ENCODE peak calls at places on chromosome 22, in five cellular contexts. F is right lobe of liver, D is GM12891, S is HepG2, R is prostate gland. A is an unnamed sample.

GRCh38 chr22:44385781-44386180 is 73.0 kb upstream of the SHISAL1 start:
- DNase-seq in S (no peak), F (peak), D (no peak), R (no peak), A (no peak)

GRCh38 chr22:19879248-19879575 is 24.5 kb upstream of the GNB1L start:
- DNase-seq in F (peak), D (peak), R (no peak), S (no peak), A (peak)

GRCh38 chr22:28594784-28595324 is 84.8 kb downstream of the TTC28 start:
- DNase-seq in D (peak), F (no peak), S (peak), R (no peak), A (no peak)

GRCh38 chr22:43085658-43086606 is 3.3 kb downstream of the TTLL1 start:
- DNase-seq in D (peak), S (no peak), R (no peak), F (no peak), A (no peak)

GRCh38 chr22:22763512-22763911 is 119.1 kb downstream of the GGTLC2 start:
- DNase-seq in S (no peak), R (no peak), F (no peak), D (no peak), A (no peak)

GRCh38 chr22:32042924-32043323 is at the start of gene SLC5A1:
- DNase-seq in D (no peak), F (peak), R (peak), S (no peak), A (no peak)

GRCh38 chr22:20436309-20437252 is 1.0 kb downstream of the SCARF2 start:
- DNase-seq in F (peak), R (no peak), D (no peak), S (no peak), A (no peak)

GRCh38 chr22:44248926-44249325 is 63.8 kb downstream of the SHISAL1 start:
- DNase-seq in S (no peak), R (no peak), D (no peak), F (no peak), A (no peak)

GRCh38 chr22:27456696-27457503 is 344.7 kb downstream of the MN1 start:
- DNase-seq in R (no peak), D (no peak), S (no peak), F (no peak), A (no peak)

GRCh38 chr22:38921126-38921525 is 36.3 kb upstream of the APOBEC3A start:
- DNase-seq in R (peak), D (no peak), F (no peak), S (no peak), A (no peak)

GRCh38 chr22:46575915-46576555 is 38.6 kb upstream of the CELSR1 start:
- DNase-seq in F (peak), R (no peak), S (no peak), D (no peak), A (no peak)

GRCh38 chr22:32533265-32534068 is 58.9 kb downstream of the FBXO7 start:
- DNase-seq in D (no peak), R (no peak), S (no peak), F (peak), A (no peak)

GRCh38 chr22:19706661-19707151 is 7.6 kb upstream of the SEPTIN5 start:
- DNase-seq in S (no peak), R (no peak), D (no peak), F (no peak), A (no peak)

GRCh38 chr22:42688241-42688913 is 32.3 kb downstream of the A4GALT start:
- DNase-seq in F (peak), D (no peak), S (peak), R (peak), A (peak)

GRCh38 chr22:46193898-46194310 is 43.6 kb downstream of the PPARA start:
- DNase-seq in R (no peak), S (no peak), F (peak), D (no peak), A (no peak)

GRCh38 chr22:22710719-22711531 is 66.5 kb downstream of the GGTLC2 start:
- DNase-seq in D (no peak), F (peak), S (peak), R (peak), A (no peak)

GRCh38 chr22:47165338-47165931 is 403.0 kb downstream of the TBC1D22A start:
- DNase-seq in F (peak), D (no peak), S (no peak), R (no peak), A (no peak)

GRCh38 chr22:30005213-30005857 is 74.9 kb upstream of the HORMAD2 start:
- DNase-seq in S (peak), F (no peak), D (no peak), R (peak), A (peak)

GRCh38 chr22:17968126-17968525 is 56.2 kb downstream of the MICAL3 start:
- DNase-seq in S (no peak), D (no peak), F (no peak), R (no peak), A (no peak)

GRCh38 chr22:19879996-19880785 is 25.5 kb upstream of the GNB1L start:
- DNase-seq in R (no peak), D (peak), S (peak), F (no peak), A (peak)

GRCh38 chr22:48546653-48547424 is 1280.8 kb downstream of the BRD1 start:
- DNase-seq in R (no peak), D (no peak), S (no peak), F (no peak), A (no peak)

GRCh38 chr22:42682113-42682851 is 33.1 kb upstream of the CYB5R3 start:
- DNase-seq in R (no peak), S (no peak), F (no peak), D (no peak), A (no peak)

GRCh38 chr22:43620197-43620596 is 191.9 kb downstream of the EFCAB6 start:
- DNase-seq in F (no peak), R (no peak), D (no peak), S (no peak), A (no peak)

GRCh38 chr22:33803371-33803770 is 116.9 kb downstream of the LARGE1 start:
- DNase-seq in S (no peak), D (no peak), R (no peak), F (no peak), A (no peak)

DNA sequence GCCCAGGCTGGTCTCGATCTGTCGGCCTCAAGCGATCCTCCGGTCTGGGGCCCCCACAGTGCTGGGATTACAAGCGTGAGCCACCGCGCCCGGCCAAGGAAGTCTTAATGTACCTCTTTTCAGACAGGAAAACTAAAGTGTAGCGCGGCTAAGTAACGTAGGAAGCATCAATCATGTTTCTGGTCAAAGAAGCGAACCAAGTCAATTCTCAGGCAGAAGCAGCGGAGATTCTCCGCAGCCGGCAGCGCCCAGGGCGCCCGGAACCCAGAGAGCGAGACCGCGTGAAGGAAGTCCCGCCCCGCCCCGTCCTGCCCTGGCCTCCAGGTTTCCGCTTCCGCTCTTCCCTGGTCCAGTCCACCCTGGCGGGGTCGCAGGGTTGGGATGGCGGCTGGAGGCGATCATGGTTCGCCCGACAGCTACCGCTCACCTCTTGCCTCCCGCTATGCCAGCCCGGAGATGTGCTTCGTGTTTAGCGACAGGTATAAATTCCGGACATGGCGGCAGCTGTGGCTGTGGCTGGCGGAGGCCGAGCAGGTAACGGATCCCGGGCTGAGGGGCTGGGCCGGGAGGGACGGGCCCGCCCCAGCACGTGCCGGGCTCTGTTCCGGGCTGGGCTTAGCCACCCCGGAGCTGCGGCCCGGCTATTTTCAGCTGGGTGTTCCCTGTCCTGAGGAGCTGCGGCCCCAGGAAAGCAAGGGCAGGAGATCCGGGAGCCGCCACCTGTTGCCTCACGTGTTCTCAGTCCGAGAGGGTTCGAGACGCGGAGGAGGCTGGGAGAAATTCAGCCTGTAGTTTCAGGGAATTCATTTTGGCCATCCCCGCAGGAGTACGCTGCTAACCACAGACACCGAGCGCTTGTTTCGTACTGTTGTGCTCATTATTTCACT is at the start of gene ADSL:
- DNase-seq in D (peak), R (peak), S (peak), F (peak), A (peak)
- TF ChIP-seq POLR2A in D (peak), R (peak), S (peak), F (peak), A (peak)

DNA sequence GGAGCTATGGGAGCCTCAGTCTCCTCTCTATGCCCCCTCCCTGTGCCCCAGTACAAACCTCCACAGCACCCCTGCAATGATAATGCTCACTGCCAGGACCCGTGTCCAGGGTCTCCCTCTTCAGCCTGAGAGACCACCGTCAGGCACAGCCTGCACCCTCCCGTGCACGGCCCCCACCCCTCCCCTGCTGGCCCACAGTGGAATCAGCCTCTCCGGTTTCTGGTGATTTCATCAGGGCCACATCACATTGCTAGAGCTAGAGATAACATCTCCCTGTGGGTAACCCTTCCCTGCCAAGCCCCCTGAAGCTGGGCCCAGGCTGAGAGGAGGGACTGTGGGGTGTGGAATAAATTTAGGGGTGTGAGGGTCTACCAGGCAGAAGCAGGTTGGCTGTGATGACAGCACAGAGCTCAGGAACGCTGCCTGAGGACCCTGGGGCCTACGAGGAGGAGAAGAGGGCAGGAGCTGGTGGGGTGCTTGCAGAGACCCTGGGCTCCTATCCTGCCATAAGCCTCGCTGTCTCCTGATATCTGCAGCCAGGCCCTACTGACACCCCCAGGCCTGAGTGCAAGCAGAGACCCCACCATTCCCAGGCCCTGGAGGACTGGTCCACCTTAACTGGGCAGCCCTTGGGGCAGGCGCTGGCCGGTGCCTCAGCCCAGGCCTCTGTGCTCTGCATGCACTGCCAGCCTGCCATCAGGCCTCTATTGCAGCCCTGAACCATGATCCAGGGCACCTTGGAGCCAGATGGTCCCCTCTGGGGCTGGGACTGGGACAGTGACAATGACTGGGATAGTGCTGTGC is at the start of gene KLHDC7B:
- DNase-seq in S (no peak), F (peak), D (no peak), R (no peak), A (no peak)
- TF ChIP-seq POLR2A in S (no peak), F (no peak), D (no peak), R (no peak), A (no peak)

GRCh38 chr22:23825246-23825905 is 13.4 kb downstream of the DERL3 start:
- DNase-seq in R (no peak), D (no peak), F (peak), S (no peak), A (no peak)

GRCh38 chr22:23824476-23825245 is 14.1 kb downstream of the DERL3 start:
- DNase-seq in S (no peak), R (no peak), F (peak), D (no peak), A (no peak)

GRCh38 chr22:23827351-23827995 is 11.3 kb downstream of the DERL3 start:
- DNase-seq in F (peak), D (no peak), R (no peak), S (no peak), A (no peak)

GRCh38 chr22:23828800-23829680 is 9.8 kb downstream of the DERL3 start:
- DNase-seq in D (no peak), F (peak), S (no peak), R (no peak), A (peak)

GRCh38 chr22:23826510-23827350 is 12.1 kb downstream of the DERL3 start:
- DNase-seq in S (no peak), R (no peak), F (peak), D (no peak), A (no peak)
- TF ChIP-seq POLR2A in S (no peak), R (no peak), F (no peak), D (no peak), A (no peak)

GRCh38 chr22:49964493-49965290 is 4.1 kb downstream of the PIM3 start:
- DNase-seq in S (no peak), D (no peak), F (no peak), R (no peak), A (no peak)
- TF ChIP-seq POLR2A in S (no peak), D (peak), F (peak), R (no peak), A (no peak)

GRCh38 chr22:40477683-40478348 is 107.4 kb downstream of the SGSM3 start:
- DNase-seq in F (no peak), R (no peak), S (no peak), D (no peak), A (no peak)
- TF ChIP-seq POLR2A in F (no peak), R (no peak), S (no peak), D (no peak), A (no peak)

GRCh38 chr22:37804886-37805857 is 2.6 kb upstream of the GCAT start:
- DNase-seq in D (peak), R (peak), S (peak), F (peak), A (peak)
- TF ChIP-seq POLR2A in D (no peak), R (peak), S (peak), F (peak), A (peak)

DNA sequence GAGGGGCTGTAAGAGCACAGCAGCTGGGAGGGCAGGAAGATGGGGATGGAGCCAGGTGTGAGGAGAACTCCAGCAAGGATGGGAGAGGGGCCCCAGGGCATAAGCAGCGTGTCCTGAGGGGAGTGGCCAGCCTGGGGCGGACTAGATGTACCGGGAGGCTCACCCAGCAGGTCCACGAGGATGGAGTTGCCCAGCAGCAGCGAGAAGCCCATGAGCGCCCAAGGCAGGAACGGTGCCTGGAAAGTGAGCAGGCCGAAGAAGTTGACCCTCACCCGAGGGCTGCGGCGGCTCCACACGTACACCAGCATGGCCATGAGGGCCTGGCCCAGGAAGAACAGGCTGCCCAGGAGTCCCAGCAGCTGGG is 1.3 kb downstream of the DERL3 start:
- DNase-seq in F (peak), S (no peak), D (no peak), R (no peak), A (no peak)
- TF ChIP-seq POLR2A in F (no peak), S (no peak), D (no peak), R (no peak), A (no peak)

GRCh38 chr22:49947296-49947622 is 13.3 kb upstream of the PIM3 start:
- DNase-seq in S (no peak), R (no peak), D (no peak), F (no peak), A (no peak)
- TF ChIP-seq POLR2A in S (no peak), R (no peak), D (no peak), F (no peak), A (no peak)